ENCODE peak calls at places on chromosomes 11 and 22, in seven cellular contexts. One of them, this sample, is unnamed.

GRCh38 chr11:66745356-66746235 is 16.6 kb upstream of the SPTBN2 start:
- DNase-seq in activated CD8-positive, alpha-beta T cell treated with anti-CD3 and anti-CD28 coated beads, Interleukin-2, amount 10 ng/mL, durations not matched to agents 7 days and 5 days: peak; percentile 53
- DNase-seq in memory B cell: peak; percentile 26
- DNase-seq in tibial artery: no peak
- DNase-seq in activated T-cell treated with anti-CD3 and anti-CD28 coated beads for 1 hour: peak; percentile 31
- DNase-seq in glutamatergic neuron: no peak
- DNase-seq in GM13977: peak; percentile 70
- DNase-seq in this sample: peak; percentile 50

GRCh38 chr11:26621147-26621546 is 49.1 kb upstream of the MUC15 start:
- DNase-seq in activated T-cell treated with anti-CD3 and anti-CD28 coated beads for 1 hour: no peak
- DNase-seq in tibial artery: no peak
- DNase-seq in GM13977: no peak
- DNase-seq in glutamatergic neuron: no peak
- DNase-seq in activated CD8-positive, alpha-beta T cell treated with anti-CD3 and anti-CD28 coated beads, Interleukin-2, amount 10 ng/mL, durations not matched to agents 7 days and 5 days: no peak
- DNase-seq in memory B cell: no peak
- DNase-seq in this sample: no peak

GRCh38 chr11:834371-835316 is 1.9 kb downstream of the CD151 start:
- DNase-seq in tibial artery: peak; percentile 96
- DNase-seq in memory B cell: no peak
- DNase-seq in activated T-cell treated with anti-CD3 and anti-CD28 coated beads for 1 hour: no peak
- DNase-seq in glutamatergic neuron: peak; percentile 22
- DNase-seq in GM13977: no peak
- DNase-seq in activated CD8-positive, alpha-beta T cell treated with anti-CD3 and anti-CD28 coated beads, Interleukin-2, amount 10 ng/mL, durations not matched to agents 7 days and 5 days: no peak
- DNase-seq in this sample: no peak

GRCh38 chr11:71080239-71081097 is 171.9 kb downstream of the SHANK2 start:
- DNase-seq in glutamatergic neuron: peak; percentile 90
- DNase-seq in memory B cell: no peak
- DNase-seq in GM13977: peak; percentile 77
- DNase-seq in activated CD8-positive, alpha-beta T cell treated with anti-CD3 and anti-CD28 coated beads, Interleukin-2, amount 10 ng/mL, durations not matched to agents 7 days and 5 days: peak; percentile 67
- DNase-seq in tibial artery: no peak
- DNase-seq in activated T-cell treated with anti-CD3 and anti-CD28 coated beads for 1 hour: no peak
- DNase-seq in this sample: peak; percentile 41

GRCh38 chr11:110355011-110355744 is 58.8 kb upstream of the RDX start:
- DNase-seq in memory B cell: no peak
- DNase-seq in GM13977: no peak
- DNase-seq in tibial artery: no peak
- DNase-seq in glutamatergic neuron: no peak
- DNase-seq in activated CD8-positive, alpha-beta T cell treated with anti-CD3 and anti-CD28 coated beads, Interleukin-2, amount 10 ng/mL, durations not matched to agents 7 days and 5 days: no peak
- DNase-seq in activated T-cell treated with anti-CD3 and anti-CD28 coated beads for 1 hour: no peak
- DNase-seq in this sample: no peak

GRCh38 chr11:92396133-92396532 is 171.5 kb downstream of the FAT3 start:
- DNase-seq in GM13977: no peak
- DNase-seq in activated T-cell treated with anti-CD3 and anti-CD28 coated beads for 1 hour: no peak
- DNase-seq in memory B cell: no peak
- DNase-seq in activated CD8-positive, alpha-beta T cell treated with anti-CD3 and anti-CD28 coated beads, Interleukin-2, amount 10 ng/mL, durations not matched to agents 7 days and 5 days: no peak
- DNase-seq in tibial artery: no peak
- DNase-seq in glutamatergic neuron: no peak
- DNase-seq in this sample: no peak

GRCh38 chr11:1263036-1263435 is 40.2 kb downstream of the MUC5B start:
- DNase-seq in activated T-cell treated with anti-CD3 and anti-CD28 coated beads for 1 hour: no peak
- DNase-seq in GM13977: no peak
- DNase-seq in activated CD8-positive, alpha-beta T cell treated with anti-CD3 and anti-CD28 coated beads, Interleukin-2, amount 10 ng/mL, durations not matched to agents 7 days and 5 days: peak; percentile 48
- DNase-seq in glutamatergic neuron: no peak
- DNase-seq in tibial artery: no peak
- DNase-seq in memory B cell: no peak
- DNase-seq in this sample: peak; percentile 29

GRCh38 chr11:14583252-14584105 is 60.1 kb upstream of the PDE3B start:
- DNase-seq in glutamatergic neuron: peak; percentile 27
- DNase-seq in activated CD8-positive, alpha-beta T cell treated with anti-CD3 and anti-CD28 coated beads, Interleukin-2, amount 10 ng/mL, durations not matched to agents 7 days and 5 days: no peak
- DNase-seq in activated T-cell treated with anti-CD3 and anti-CD28 coated beads for 1 hour: no peak
- DNase-seq in GM13977: no peak
- DNase-seq in memory B cell: no peak
- DNase-seq in tibial artery: no peak
- DNase-seq in this sample: no peak

GRCh38 chr11:73528877-73529530 is 68.9 kb downstream of the FAM168A start:
- DNase-seq in memory B cell: no peak
- DNase-seq in GM13977: no peak
- DNase-seq in activated T-cell treated with anti-CD3 and anti-CD28 coated beads for 1 hour: no peak
- DNase-seq in tibial artery: no peak
- DNase-seq in activated CD8-positive, alpha-beta T cell treated with anti-CD3 and anti-CD28 coated beads, Interleukin-2, amount 10 ng/mL, durations not matched to agents 7 days and 5 days: no peak
- DNase-seq in glutamatergic neuron: no peak
- DNase-seq in this sample: no peak

GRCh38 chr11:87263979-87264378 is 226.2 kb downstream of the TMEM135 start:
- DNase-seq in activated T-cell treated with anti-CD3 and anti-CD28 coated beads for 1 hour: no peak
- DNase-seq in activated CD8-positive, alpha-beta T cell treated with anti-CD3 and anti-CD28 coated beads, Interleukin-2, amount 10 ng/mL, durations not matched to agents 7 days and 5 days: no peak
- DNase-seq in memory B cell: no peak
- DNase-seq in tibial artery: no peak
- DNase-seq in GM13977: no peak
- DNase-seq in glutamatergic neuron: no peak
- DNase-seq in this sample: no peak

GRCh38 chr11:67466962-67467771 is 1.9 kb downstream of the TMEM134 start:
- DNase-seq in glutamatergic neuron: no peak
- DNase-seq in activated CD8-positive, alpha-beta T cell treated with anti-CD3 and anti-CD28 coated beads, Interleukin-2, amount 10 ng/mL, durations not matched to agents 7 days and 5 days: no peak
- DNase-seq in activated T-cell treated with anti-CD3 and anti-CD28 coated beads for 1 hour: no peak
- DNase-seq in GM13977: no peak
- DNase-seq in tibial artery: peak; percentile 64
- DNase-seq in memory B cell: no peak
- DNase-seq in this sample: no peak

GRCh38 chr11:790721-791564 is 1.1 kb upstream of the CEND1 start:
- DNase-seq in tibial artery: no peak
- DNase-seq in activated T-cell treated with anti-CD3 and anti-CD28 coated beads for 1 hour: no peak
- DNase-seq in glutamatergic neuron: peak; percentile 65
- DNase-seq in memory B cell: no peak
- DNase-seq in activated CD8-positive, alpha-beta T cell treated with anti-CD3 and anti-CD28 coated beads, Interleukin-2, amount 10 ng/mL, durations not matched to agents 7 days and 5 days: no peak
- DNase-seq in GM13977: no peak
- DNase-seq in this sample: no peak

GRCh38 chr22:37237371-37238268 is 6.4 kb downstream of the RAC2 start:
- DNase-seq in GM13977: no peak
- DNase-seq in memory B cell: no peak
- DNase-seq in activated T-cell treated with anti-CD3 and anti-CD28 coated beads for 1 hour: no peak
- DNase-seq in activated CD8-positive, alpha-beta T cell treated with anti-CD3 and anti-CD28 coated beads, Interleukin-2, amount 10 ng/mL, durations not matched to agents 7 days and 5 days: no peak
- DNase-seq in tibial artery: no peak
- DNase-seq in glutamatergic neuron: no peak
- DNase-seq in this sample: no peak

GRCh38 chr22:30876221-30876751 is 92.3 kb downstream of the MORC2 start:
- DNase-seq in activated CD8-positive, alpha-beta T cell treated with anti-CD3 and anti-CD28 coated beads, Interleukin-2, amount 10 ng/mL, durations not matched to agents 7 days and 5 days: no peak
- DNase-seq in GM13977: no peak
- DNase-seq in memory B cell: no peak
- DNase-seq in activated T-cell treated with anti-CD3 and anti-CD28 coated beads for 1 hour: no peak
- DNase-seq in tibial artery: peak; percentile 51
- DNase-seq in glutamatergic neuron: no peak
- DNase-seq in this sample: no peak

GRCh38 chr11:98835336-98835735 is 185.4 kb upstream of the CNTN5 start:
- DNase-seq in memory B cell: no peak
- DNase-seq in GM13977: no peak
- DNase-seq in glutamatergic neuron: no peak
- DNase-seq in activated T-cell treated with anti-CD3 and anti-CD28 coated beads for 1 hour: no peak
- DNase-seq in activated CD8-positive, alpha-beta T cell treated with anti-CD3 and anti-CD28 coated beads, Interleukin-2, amount 10 ng/mL, durations not matched to agents 7 days and 5 days: no peak
- DNase-seq in tibial artery: no peak
- DNase-seq in this sample: no peak

GRCh38 chr22:49320714-49321476 is 506.8 kb downstream of the BRD1 start:
- DNase-seq in activated CD8-positive, alpha-beta T cell treated with anti-CD3 and anti-CD28 coated beads, Interleukin-2, amount 10 ng/mL, durations not matched to agents 7 days and 5 days: peak; percentile 14
- DNase-seq in GM13977: no peak
- DNase-seq in activated T-cell treated with anti-CD3 and anti-CD28 coated beads for 1 hour: no peak
- DNase-seq in glutamatergic neuron: no peak
- DNase-seq in memory B cell: no peak
- DNase-seq in tibial artery: no peak
- DNase-seq in this sample: peak; percentile 3

GRCh38 chr11:22456993-22457748 is 119.0 kb downstream of the SLC17A6 start:
- DNase-seq in activated T-cell treated with anti-CD3 and anti-CD28 coated beads for 1 hour: no peak
- DNase-seq in GM13977: no peak
- DNase-seq in activated CD8-positive, alpha-beta T cell treated with anti-CD3 and anti-CD28 coated beads, Interleukin-2, amount 10 ng/mL, durations not matched to agents 7 days and 5 days: no peak
- DNase-seq in glutamatergic neuron: no peak
- DNase-seq in memory B cell: no peak
- DNase-seq in tibial artery: no peak
- DNase-seq in this sample: no peak

GRCh38 chr22:46001426-46002106 is 24.6 kb upstream of the WNT7B start:
- DNase-seq in tibial artery: peak; percentile 68
- DNase-seq in activated CD8-positive, alpha-beta T cell treated with anti-CD3 and anti-CD28 coated beads, Interleukin-2, amount 10 ng/mL, durations not matched to agents 7 days and 5 days: no peak
- DNase-seq in glutamatergic neuron: no peak
- DNase-seq in activated T-cell treated with anti-CD3 and anti-CD28 coated beads for 1 hour: no peak
- DNase-seq in memory B cell: no peak
- DNase-seq in GM13977: no peak
- DNase-seq in this sample: no peak

GRCh38 chr11:63445720-63446119 is 45.2 kb downstream of the PLAAT5 start:
- DNase-seq in GM13977: no peak
- DNase-seq in activated CD8-positive, alpha-beta T cell treated with anti-CD3 and anti-CD28 coated beads, Interleukin-2, amount 10 ng/mL, durations not matched to agents 7 days and 5 days: no peak
- DNase-seq in memory B cell: no peak
- DNase-seq in activated T-cell treated with anti-CD3 and anti-CD28 coated beads for 1 hour: no peak
- DNase-seq in tibial artery: no peak
- DNase-seq in glutamatergic neuron: no peak
- DNase-seq in this sample: no peak

GRCh38 chr11:67369801-67370284 is 3.6 kb downstream of the CLCF1 start:
- DNase-seq in tibial artery: no peak
- DNase-seq in activated T-cell treated with anti-CD3 and anti-CD28 coated beads for 1 hour: no peak
- DNase-seq in GM13977: no peak
- DNase-seq in memory B cell: no peak
- DNase-seq in glutamatergic neuron: no peak
- DNase-seq in activated CD8-positive, alpha-beta T cell treated with anti-CD3 and anti-CD28 coated beads, Interleukin-2, amount 10 ng/mL, durations not matched to agents 7 days and 5 days: no peak
- DNase-seq in this sample: no peak

GRCh38 chr11:693887-694562 is 997 bp downstream of the DEAF1 start:
- DNase-seq in glutamatergic neuron: no peak
- DNase-seq in activated CD8-positive, alpha-beta T cell treated with anti-CD3 and anti-CD28 coated beads, Interleukin-2, amount 10 ng/mL, durations not matched to agents 7 days and 5 days: no peak
- DNase-seq in tibial artery: no peak
- DNase-seq in GM13977: no peak
- DNase-seq in activated T-cell treated with anti-CD3 and anti-CD28 coated beads for 1 hour: no peak
- DNase-seq in memory B cell: no peak
- DNase-seq in this sample: no peak

GRCh38 chr22:49671331-49672012 is 156.2 kb downstream of the BRD1 start:
- DNase-seq in activated CD8-positive, alpha-beta T cell treated with anti-CD3 and anti-CD28 coated beads, Interleukin-2, amount 10 ng/mL, durations not matched to agents 7 days and 5 days: no peak
- DNase-seq in activated T-cell treated with anti-CD3 and anti-CD28 coated beads for 1 hour: no peak
- DNase-seq in memory B cell: no peak
- DNase-seq in tibial artery: peak; percentile 21
- DNase-seq in GM13977: no peak
- DNase-seq in glutamatergic neuron: no peak
- DNase-seq in this sample: no peak

GRCh38 chr11:13160745-13161144 is 116.8 kb upstream of the BMAL1 start:
- DNase-seq in memory B cell: no peak
- DNase-seq in GM13977: no peak
- DNase-seq in activated T-cell treated with anti-CD3 and anti-CD28 coated beads for 1 hour: no peak
- DNase-seq in activated CD8-positive, alpha-beta T cell treated with anti-CD3 and anti-CD28 coated beads, Interleukin-2, amount 10 ng/mL, durations not matched to agents 7 days and 5 days: no peak
- DNase-seq in glutamatergic neuron: no peak
- DNase-seq in tibial artery: no peak
- DNase-seq in this sample: no peak

GRCh38 chr11:130625907-130626306 is 177.5 kb downstream of the ADAMTS15 start:
- DNase-seq in GM13977: no peak
- DNase-seq in glutamatergic neuron: no peak
- DNase-seq in activated T-cell treated with anti-CD3 and anti-CD28 coated beads for 1 hour: no peak
- DNase-seq in memory B cell: no peak
- DNase-seq in activated CD8-positive, alpha-beta T cell treated with anti-CD3 and anti-CD28 coated beads, Interleukin-2, amount 10 ng/mL, durations not matched to agents 7 days and 5 days: no peak
- DNase-seq in tibial artery: no peak
- DNase-seq in this sample: no peak

GRCh38 chr11:266676-267439 is 11.3 kb upstream of the NLRP6 start:
- DNase-seq in activated CD8-positive, alpha-beta T cell treated with anti-CD3 and anti-CD28 coated beads, Interleukin-2, amount 10 ng/mL, durations not matched to agents 7 days and 5 days: peak; percentile 34
- DNase-seq in GM13977: no peak
- DNase-seq in activated T-cell treated with anti-CD3 and anti-CD28 coated beads for 1 hour: no peak
- DNase-seq in tibial artery: peak; percentile 66
- DNase-seq in glutamatergic neuron: no peak
- DNase-seq in memory B cell: no peak
- DNase-seq in this sample: no peak

GRCh38 chr22:39240841-39241631 is 3.7 kb downstream of the PDGFB start:
- DNase-seq in GM13977: no peak
- DNase-seq in activated CD8-positive, alpha-beta T cell treated with anti-CD3 and anti-CD28 coated beads, Interleukin-2, amount 10 ng/mL, durations not matched to agents 7 days and 5 days: peak; percentile 39
- DNase-seq in activated T-cell treated with anti-CD3 and anti-CD28 coated beads for 1 hour: no peak
- DNase-seq in tibial artery: no peak
- DNase-seq in glutamatergic neuron: peak; percentile 45
- DNase-seq in memory B cell: no peak
- DNase-seq in this sample: peak; percentile 69

This sample was measured in activated CD4-positive, alpha-beta memory T cell treated with anti-CD3 and anti-CD28 coated beads, Interleukin-2, amount 10 ng/mL, durations not matched to agents 7 days and 5 days.